ENCODE peak calls at places on chromosome 17, in five cellular contexts. C is OCI-LY7, O is cardiac fibroblast, L is dorsolateral prefrontal cortex, W is Peyer's patch. E is an unnamed sample.

GRCh38 chr17:48612854-48613691 is 2.0 kb downstream of the HOXB8 start:
- DNase-seq in W (no peak), O (no peak), L (no peak), C (peak), E (no peak)

GRCh38 chr17:67779098-67779672 is 46.1 kb upstream of the BPTF start:
- DNase-seq in W (no peak), O (peak), C (peak), L (no peak), E (peak)

GRCh38 chr17:19978803-19979202 is 1.2 kb upstream of the AKAP10 start:
- DNase-seq in W (no peak), C (no peak), O (no peak), L (no peak), E (no peak)

GRCh38 chr17:13429201-13429600 is 172.5 kb downstream of the HS3ST3A1 start:
- DNase-seq in W (no peak), O (peak), L (no peak), C (no peak), E (no peak)

GRCh38 chr17:65013613-65014391 is 42.7 kb downstream of the GNA13 start:
- DNase-seq in O (peak), W (no peak), L (no peak), C (no peak), E (no peak)

GRCh38 chr17:49523196-49523595 is 28.1 kb downstream of the NGFR start:
- DNase-seq in O (no peak), C (no peak), L (no peak), W (no peak), E (no peak)

GRCh38 chr17:39194089-39194984 is 3.1 kb downstream of the CACNB1 start:
- DNase-seq in W (no peak), C (no peak), L (peak), O (peak), E (peak)

GRCh38 chr17:7414837-7415236 is 5.3 kb upstream of the SPEM1 start:
- DNase-seq in L (no peak), W (no peak), O (no peak), C (no peak), E (no peak)

GRCh38 chr17:60461584-60461983 is 39.3 kb downstream of the CHCT1 start:
- DNase-seq in O (no peak), L (no peak), C (no peak), W (no peak), E (no peak)

GRCh38 chr17:32742686-32743538 is 134.0 kb downstream of the MYO1D start:
- DNase-seq in O (peak), W (no peak), C (no peak), L (no peak), E (no peak)

GRCh38 chr17:30336369-30337171 is 2.7 kb upstream of the TMIGD1 start:
- DNase-seq in L (no peak), C (peak), O (peak), W (no peak), E (no peak)

GRCh38 chr17:7045492-7046126 is 1.7 kb upstream of the SLC16A11 start:
- DNase-seq in C (peak), W (peak), O (peak), L (peak), E (no peak)

GRCh38 chr17:43338886-43339516 is 59.8 kb upstream of the ARL4D start:
- DNase-seq in C (peak), O (peak), W (peak), L (peak), E (peak)

GRCh38 chr17:9512323-9513168 is 63.1 kb downstream of the STX8 start:
- DNase-seq in L (no peak), C (no peak), W (no peak), O (peak), E (no peak)

GRCh38 chr17:41065829-41066624 is at the start of gene KRTAP2-4:
- DNase-seq in O (peak), L (no peak), C (no peak), W (no peak), E (no peak)

GRCh38 chr17:21271767-21272166 is 12.7 kb upstream of the MAP2K3 start:
- DNase-seq in L (no peak), W (no peak), C (no peak), O (no peak), E (no peak)

GRCh38 chr17:38416840-38417209 is 11.4 kb upstream of the ARHGAP23 start:
- DNase-seq in W (no peak), O (no peak), L (no peak), C (peak), E (no peak)

GRCh38 chr17:8289103-8289397 is 580 bp downstream of the RANGRF start:
- DNase-seq in O (no peak), C (no peak), W (no peak), L (no peak), E (peak)

GRCh38 chr17:9121186-9121820 is 100.0 kb downstream of the NTN1 start:
- DNase-seq in W (no peak), C (no peak), L (no peak), O (no peak), E (no peak)

GRCh38 chr17:12320286-12320685 is 299.6 kb downstream of the MAP2K4 start:
- DNase-seq in W (no peak), L (no peak), O (peak), C (no peak), E (no peak)

GRCh38 chr17:31697838-31698237 is 161.2 kb downstream of the COPRS start:
- DNase-seq in W (no peak), L (no peak), O (no peak), C (no peak), E (no peak)

GRCh38 chr17:46274238-46274637 is 20.7 kb upstream of the LRRC37A start:
- DNase-seq in W (no peak), O (no peak), C (no peak), L (no peak), E (no peak)

GRCh38 chr17:2779545-2779944 is 16.7 kb upstream of the RAP1GAP2 start:
- DNase-seq in L (peak), W (no peak), C (no peak), O (no peak), E (no peak)

GRCh38 chr17:2777242-2777867 is 18.9 kb upstream of the RAP1GAP2 start:
- DNase-seq in O (no peak), C (no peak), W (no peak), L (peak), E (no peak)

GRCh38 chr17:2778489-2778888 is 17.7 kb upstream of the RAP1GAP2 start:
- DNase-seq in O (no peak), W (no peak), L (no peak), C (no peak), E (no peak)

GRCh38 chr17:2780256-2780655 is 16.0 kb upstream of the RAP1GAP2 start:
- DNase-seq in W (no peak), O (no peak), C (no peak), L (peak), E (no peak)

DNA sequence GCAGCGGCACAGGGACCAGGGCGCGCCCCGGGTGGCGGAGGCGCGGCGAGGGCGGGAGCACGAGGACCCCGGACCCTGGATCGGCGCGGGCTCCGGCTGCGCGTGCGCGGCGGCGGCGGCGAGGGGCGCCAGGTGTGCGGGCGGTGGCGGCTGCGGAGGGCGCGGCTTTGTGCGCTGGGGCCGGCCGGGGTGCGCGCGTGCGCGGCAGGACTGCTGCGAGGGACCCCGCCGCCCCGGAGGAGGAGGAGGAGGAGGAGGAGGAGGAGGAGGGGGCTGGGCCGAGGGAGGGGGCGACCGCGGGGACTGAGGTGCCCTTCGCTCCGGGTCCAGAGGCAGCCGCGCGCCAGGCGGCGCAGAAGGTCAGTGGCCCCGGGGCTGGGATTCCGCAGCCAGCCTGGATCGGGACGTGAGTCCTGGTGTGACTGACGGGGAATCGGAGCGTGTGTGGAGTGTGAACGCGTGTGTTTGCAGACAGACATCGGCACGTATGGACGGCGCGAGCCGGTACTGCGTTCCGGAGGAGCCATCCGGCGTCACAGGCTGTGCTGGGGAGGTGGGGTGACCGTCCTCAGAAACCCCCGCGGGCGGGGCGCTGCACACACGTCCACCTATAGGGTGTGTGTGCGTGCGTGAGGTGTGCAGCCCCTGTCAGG is 19.5 kb upstream of the RAP1GAP2 start:
- DNase-seq in C (no peak), O (no peak), L (no peak), W (no peak), E (no peak)
- TF ChIP-seq CTCF in C (no peak), O (no peak), L (no peak), W (no peak), E (no peak)

GRCh38 chr17:45143101-45143670 is 5.1 kb upstream of the HEXIM1 start:
- DNase-seq in L (no peak), C (no peak), W (no peak), O (no peak), E (peak)
- H3K4me3 ChIP-seq in L (no peak), C (no peak), W (peak), O (no peak), E (peak)

DNA sequence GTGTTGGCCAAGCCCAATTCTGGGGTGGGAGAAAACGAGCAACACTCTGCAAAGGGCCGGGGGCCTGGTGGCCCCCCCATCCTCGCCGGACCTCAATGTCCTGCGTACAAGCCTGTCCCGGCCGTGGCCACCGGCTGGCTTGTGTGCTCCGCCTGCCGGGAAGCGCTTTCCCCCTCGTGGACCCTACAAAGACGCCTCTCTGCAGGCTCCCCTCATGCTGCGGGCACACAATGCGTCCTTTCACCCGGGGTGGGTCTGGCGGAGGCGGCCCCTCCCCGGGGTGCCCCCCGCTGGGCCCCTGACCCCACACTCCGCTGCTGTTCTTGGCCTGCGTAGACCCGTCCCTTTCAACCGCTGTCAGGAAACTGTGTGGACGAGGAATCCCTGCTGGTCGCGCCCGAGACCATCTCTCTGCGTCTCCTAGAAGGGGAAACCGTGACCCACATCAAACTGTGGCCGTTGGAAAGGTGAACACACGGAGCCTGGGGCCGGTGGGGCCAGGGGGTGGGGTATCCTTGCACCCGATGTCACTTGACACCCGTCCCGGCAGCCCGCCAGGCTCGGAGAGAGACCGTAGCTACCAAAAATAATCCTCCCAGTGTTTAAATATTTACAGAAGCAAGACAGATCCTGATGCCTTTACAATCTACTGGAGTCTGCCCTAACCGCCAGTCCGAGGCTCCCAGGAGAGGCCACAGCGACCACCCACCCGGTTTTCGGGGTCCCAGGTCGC is 43.6 kb downstream of the TBC1D16 start:
- DNase-seq in L (no peak), W (no peak), C (no peak), O (no peak), E (peak)
- TF ChIP-seq CTCF in L (peak), W (no peak), C (no peak), O (no peak), E (peak)

GRCh38 chr17:76873856-76874255 is 5.7 kb downstream of the MGAT5B start:
- DNase-seq in L (no peak), W (no peak), C (no peak), O (no peak), E (no peak)

GRCh38 chr17:76872221-76872873 is 4.1 kb downstream of the MGAT5B start:
- DNase-seq in L (no peak), C (no peak), O (peak), W (no peak), E (no peak)

GRCh38 chr17:76872874-76873221 is 4.6 kb downstream of the MGAT5B start:
- DNase-seq in O (no peak), L (no peak), C (no peak), W (no peak), E (no peak)

GRCh38 chr17:76869878-76870714 is 1.9 kb downstream of the MGAT5B start:
- DNase-seq in O (no peak), W (no peak), C (no peak), L (no peak), E (no peak)

DNA sequence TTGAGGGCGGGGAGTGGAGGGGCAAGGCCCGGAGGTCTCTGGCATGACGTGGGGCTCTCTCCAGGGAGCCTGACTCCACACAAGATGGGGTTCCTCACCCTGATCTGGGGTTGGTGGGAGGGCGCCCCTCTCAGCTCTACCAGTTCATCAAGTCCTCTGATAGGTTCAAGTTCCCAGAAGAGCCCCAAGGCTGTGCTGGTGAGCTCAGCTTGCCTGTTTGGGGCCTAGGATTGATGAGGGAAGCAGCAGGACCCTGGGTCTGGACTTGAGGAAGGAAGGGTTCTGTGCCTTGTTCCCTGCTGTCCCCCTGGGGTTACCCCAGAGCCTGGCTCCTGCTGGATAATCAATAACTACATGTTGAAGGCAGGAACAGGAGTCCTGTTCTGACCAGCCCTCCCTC is 3.5 kb downstream of the MGAT5B start:
- DNase-seq in C (no peak), W (no peak), O (no peak), L (no peak), E (no peak)
- H3K4me3 ChIP-seq in C (no peak), W (no peak), O (no peak), L (no peak), E (no peak)

DNA sequence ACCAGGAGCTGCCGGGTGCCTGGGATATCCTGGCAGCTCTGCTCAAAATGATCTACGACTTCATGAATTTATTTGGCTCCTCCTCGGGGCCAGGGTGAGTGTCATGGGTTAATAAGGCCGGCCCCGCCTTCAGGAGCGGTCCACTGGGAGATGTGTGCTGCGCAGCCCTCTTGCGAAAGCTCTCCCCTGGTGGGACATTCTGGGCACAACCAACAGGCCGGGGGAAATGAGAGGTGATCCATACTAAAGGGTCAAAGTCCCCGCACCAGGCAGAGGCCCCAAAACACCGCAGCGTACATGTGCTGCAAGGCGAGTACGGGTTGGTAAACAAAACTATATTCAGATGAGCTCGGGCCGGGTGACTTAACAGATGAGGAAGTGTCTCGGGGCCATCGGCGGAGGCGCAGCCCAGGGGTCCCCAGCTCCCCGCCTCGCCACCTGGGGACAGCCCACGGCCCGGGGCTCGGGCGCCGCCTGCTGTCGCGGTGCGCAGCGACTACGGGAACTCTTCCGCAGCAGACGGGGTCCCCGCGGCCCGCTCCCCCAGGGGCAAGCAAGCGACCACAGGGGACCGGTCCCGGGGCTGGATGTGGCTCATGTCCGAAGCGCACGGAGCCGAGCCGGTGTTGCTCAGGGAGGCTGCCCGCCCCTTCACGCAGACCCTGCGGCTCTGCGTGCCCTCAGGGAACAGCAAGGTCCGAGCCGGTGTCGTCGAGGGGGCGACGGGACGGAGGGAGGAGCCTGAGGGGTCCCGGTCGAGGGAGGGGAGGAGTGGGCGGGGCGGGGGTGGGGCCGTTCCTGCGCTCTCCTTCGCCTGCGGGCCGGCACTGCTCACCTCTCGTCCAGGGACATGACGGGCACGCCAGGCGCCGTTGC is at the start of gene RAB37:
- DNase-seq in O (peak), C (peak), L (no peak), W (peak), E (peak)
- TF ChIP-seq CTCF in O (peak), C (peak), L (no peak), W (peak), E (peak)

GRCh38 chr17:76701471-76701967 is 9.2 kb downstream of the MXRA7 start:
- DNase-seq in W (no peak), O (no peak), C (no peak), L (no peak), E (no peak)

GRCh38 chr17:76697702-76698465 is 12.9 kb downstream of the MXRA7 start:
- DNase-seq in W (no peak), O (peak), L (peak), C (no peak), E (no peak)

GRCh38 chr17:76702941-76703637 is 7.7 kb downstream of the MXRA7 start:
- DNase-seq in C (no peak), O (no peak), L (no peak), W (no peak), E (no peak)

GRCh38 chr17:76700290-76700626 is 10.5 kb downstream of the MXRA7 start:
- DNase-seq in O (no peak), W (no peak), L (no peak), C (no peak), E (no peak)

DNA sequence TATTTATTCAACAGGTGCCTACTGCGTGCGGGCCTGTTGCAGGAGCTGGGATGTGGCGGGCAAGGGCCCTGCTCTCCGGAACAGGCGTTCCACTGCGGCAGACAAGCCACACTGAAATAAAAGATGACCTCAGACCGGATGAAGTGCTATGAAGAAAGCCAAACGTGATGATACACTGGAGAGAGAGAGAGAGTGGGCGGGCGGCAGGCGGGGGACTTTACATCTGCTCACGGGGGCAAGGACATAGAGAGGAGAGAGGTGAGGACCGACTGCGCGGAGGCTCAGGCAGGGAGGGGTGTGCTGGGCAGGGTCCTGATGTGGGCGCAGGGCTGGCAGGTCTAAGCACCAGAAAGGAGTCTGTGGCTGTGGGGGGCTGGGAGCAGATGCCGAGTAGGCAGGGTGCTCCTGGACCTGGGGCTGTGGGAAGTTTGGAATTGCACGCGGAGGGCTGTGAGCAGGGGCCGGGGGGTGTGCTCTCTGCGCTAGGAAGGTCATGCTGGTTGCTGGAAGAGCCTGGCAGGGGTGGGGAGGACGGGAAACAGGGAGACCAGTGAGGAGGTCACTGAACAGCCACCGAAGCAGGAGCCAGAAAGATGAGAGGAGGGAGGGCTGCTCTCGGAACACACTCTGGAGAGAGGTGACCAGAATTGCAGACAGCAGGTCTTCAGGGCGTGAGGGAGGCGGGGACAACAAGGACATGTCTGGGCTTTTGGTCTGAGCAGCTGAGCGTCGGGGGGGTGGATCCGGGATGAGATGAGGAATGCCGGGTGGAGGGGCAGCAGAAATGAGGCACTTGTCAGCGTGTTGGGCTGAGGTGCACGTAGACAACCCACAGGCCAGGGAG is 9.9 kb downstream of the MXRA7 start:
- DNase-seq in O (peak), C (no peak), L (peak), W (peak), E (peak)
- H3K4me3 ChIP-seq in O (peak), C (no peak), L (peak), W (peak), E (peak)

GRCh38 chr17:57109393-57110151 is 24.5 kb downstream of the AKAP1 start:
- DNase-seq in O (peak), L (no peak), C (no peak), W (no peak), E (peak)

GRCh38 chr17:57111386-57111785 is 26.3 kb downstream of the AKAP1 start:
- DNase-seq in L (no peak), C (no peak), W (no peak), O (no peak), E (no peak)

GRCh38 chr17:57108656-57109392 is 23.8 kb downstream of the AKAP1 start:
- DNase-seq in W (no peak), L (no peak), O (no peak), C (no peak), E (no peak)

GRCh38 chr17:57110579-57111367 is 25.7 kb downstream of the AKAP1 start:
- DNase-seq in L (no peak), C (no peak), W (no peak), O (no peak), E (no peak)

GRCh38 chr17:57110152-57110542 is 25.1 kb downstream of the AKAP1 start:
- DNase-seq in O (no peak), L (no peak), W (no peak), C (no peak), E (peak)
- TF ChIP-seq CTCF in O (no peak), L (no peak), W (no peak), C (no peak), E (peak)